ENCODE peak calls at places on chromosomes 13 and 19, in nine cellular contexts. H is ovary; V is transverse colon; Y is uterus; N is upper lobe of right lung; A is heart left ventricle; X is CD4-positive, CD25-positive, alpha-beta regulatory T cell; F is brain microvascular endothelial cell; O is cardiac muscle cell. S is an unnamed sample. For H3K27me3 and H3K36me3, the result is how much of the 10 kb centered on the place peaks cover.

GRCh38 chr19:29540128-29540527 is 14.3 kb downstream of the VSTM2B start:
- DNase-seq in Y (peak), A (peak), H (no peak), V (no peak), O (no peak), X (no peak), N (peak), F (no peak), S (no peak)

GRCh38 chr19:49264258-49264657 is 60.7 kb downstream of the SLC6A16 start:
- DNase-seq in H (no peak), Y (no peak), X (no peak), A (no peak), O (no peak), F (no peak), V (no peak), N (no peak), S (no peak)

GRCh38 chr19:49153167-49153809 is 1.9 kb downstream of the HRC start:
- DNase-seq in V (no peak), X (no peak), N (no peak), H (no peak), Y (no peak), A (peak), O (no peak), F (no peak), S (no peak)

GRCh38 chr13:32334676-32335075 is 19.4 kb downstream of the BRCA2 start:
- DNase-seq in V (no peak), F (no peak), H (no peak), A (no peak), O (no peak), Y (no peak), N (no peak), X (no peak), S (no peak)

GRCh38 chr13:92460479-92460878 is 766.1 kb upstream of the GPC6 start:
- DNase-seq in N (no peak), H (no peak), Y (no peak), X (no peak), F (no peak), A (no peak), O (no peak), V (no peak), S (no peak)

GRCh38 chr19:3398114-3398899 is 31.9 kb downstream of the NFIC start:
- DNase-seq in Y (peak), H (peak), A (peak), X (no peak), V (peak), F (no peak), N (peak), O (peak), S (no peak)

GRCh38 chr13:74761794-74762193 is 627.6 kb upstream of the KLF12 start:
- DNase-seq in O (no peak), Y (no peak), F (peak), V (no peak), H (no peak), N (no peak), X (no peak), A (no peak), S (no peak)

GRCh38 chr13:27043013-27043412 is 128.6 kb downstream of the USP12 start:
- DNase-seq in A (no peak), N (no peak), X (no peak), Y (peak), H (no peak), O (no peak), V (no peak), F (peak), S (peak)

GRCh38 chr13:45875951-45876350 is 24.4 kb upstream of the SIAH3 start:
- DNase-seq in A (no peak), N (no peak), F (no peak), O (no peak), X (no peak), H (no peak), Y (no peak), V (no peak), S (no peak)

GRCh38 chr13:52454459-52454824 is 836 bp upstream of the CKAP2 start:
- DNase-seq in H (no peak), O (peak), V (peak), Y (no peak), F (no peak), A (no peak), X (peak), N (no peak), S (no peak)

GRCh38 chr13:36712785-36713184 is 39.0 kb downstream of the SERTM1 start:
- DNase-seq in X (no peak), O (no peak), F (peak), V (no peak), H (peak), A (no peak), Y (peak), N (no peak), S (no peak)

GRCh38 chr19:10769533-10770491 is 51.9 kb downstream of the DNM2 start:
- DNase-seq in Y (peak), O (peak), V (peak), A (peak), X (peak), N (no peak), F (no peak), H (peak), S (no peak)

GRCh38 chr19:11530432-11530831 is 1.5 kb upstream of the ECSIT start:
- DNase-seq in O (peak), X (peak), F (peak), A (peak), V (peak), Y (peak), N (peak), H (peak), S (no peak)

GRCh38 chr19:13208131-13208963 is 58.1 kb downstream of the IER2 start:
- DNase-seq in O (no peak), H (peak), F (peak), X (peak), A (no peak), Y (peak), V (peak), N (peak), S (no peak)

GRCh38 chr13:101416181-101417042 is at the start of gene NALCN:
- DNase-seq in V (no peak), N (no peak), A (peak), X (no peak), F (no peak), Y (no peak), O (peak), H (no peak), S (peak)

GRCh38 chr13:98384739-98385138 is 192.2 kb downstream of the STK24 start:
- DNase-seq in V (no peak), N (no peak), Y (no peak), X (no peak), O (no peak), F (peak), H (no peak), A (no peak), S (peak)

GRCh38 chr19:47741544-47742125 is 3.7 kb upstream of the NOP53 start:
- DNase-seq in X (no peak), A (no peak), Y (no peak), O (no peak), H (no peak), V (no peak), N (no peak), F (no peak), S (no peak)

GRCh38 chr13:45659536-45659935 is 42.6 kb upstream of the CBY2 start:
- DNase-seq in Y (no peak), X (no peak), O (no peak), A (no peak), V (no peak), H (no peak), F (no peak), N (no peak), S (no peak)

GRCh38 chr19:6811906-6812305 is 39.4 kb downstream of the VAV1 start:
- DNase-seq in F (peak), A (no peak), Y (no peak), O (no peak), V (no peak), H (no peak), X (peak), N (no peak), S (no peak)

GRCh38 chr13:71801165-71801564 is 65.8 kb downstream of the DACH1 start:
- DNase-seq in F (no peak), N (no peak), A (no peak), H (no peak), O (no peak), Y (no peak), X (no peak), V (no peak), S (no peak)

GRCh38 chr13:84243340-84243739 is 361.1 kb upstream of the SLITRK1 start:
- DNase-seq in X (no peak), A (no peak), N (no peak), F (no peak), V (no peak), Y (no peak), O (no peak), H (no peak), S (no peak)

GRCh38 chr13:76955236-76955635 is 6.9 kb downstream of the ACOD1 start:
- DNase-seq in F (no peak), X (no peak), V (no peak), A (no peak), H (no peak), O (no peak), Y (no peak), N (no peak), S (no peak)

GRCh38 chr19:48624791-48625723 is 5.8 kb downstream of the SPHK2 start:
- DNase-seq in Y (no peak), H (peak), V (peak), X (no peak), A (no peak), F (no peak), O (peak), N (no peak), S (no peak)

GRCh38 chr19:28377077-28377476 is 835.9 kb downstream of the UQCRFS1 start:
- DNase-seq in H (no peak), N (no peak), O (peak), X (no peak), A (no peak), Y (no peak), V (no peak), F (no peak), S (no peak)

GRCh38 chr13:68173111-68173510 is 943.0 kb upstream of the PCDH9 start:
- DNase-seq in O (no peak), A (no peak), X (no peak), V (no peak), Y (no peak), N (no peak), F (peak), H (no peak), S (no peak)

GRCh38 chr13:112869202-112870061 is 99.6 kb upstream of the MCF2L start:
- DNase-seq in H (no peak), O (no peak), F (no peak), V (no peak), X (no peak), Y (no peak), A (no peak), N (no peak), S (no peak)

GRCh38 chr13:106466691-106467405 is 68.6 kb downstream of the EFNB2 start:
- DNase-seq in V (no peak), X (no peak), F (peak), A (no peak), O (peak), H (no peak), N (no peak), Y (no peak), S (peak)
- H3K27me3 ChIP-seq in V (under half), X (under half), F (under half), A (under half), O (under half), H (under half), N (under half), Y (under half), S (under half)

DNA sequence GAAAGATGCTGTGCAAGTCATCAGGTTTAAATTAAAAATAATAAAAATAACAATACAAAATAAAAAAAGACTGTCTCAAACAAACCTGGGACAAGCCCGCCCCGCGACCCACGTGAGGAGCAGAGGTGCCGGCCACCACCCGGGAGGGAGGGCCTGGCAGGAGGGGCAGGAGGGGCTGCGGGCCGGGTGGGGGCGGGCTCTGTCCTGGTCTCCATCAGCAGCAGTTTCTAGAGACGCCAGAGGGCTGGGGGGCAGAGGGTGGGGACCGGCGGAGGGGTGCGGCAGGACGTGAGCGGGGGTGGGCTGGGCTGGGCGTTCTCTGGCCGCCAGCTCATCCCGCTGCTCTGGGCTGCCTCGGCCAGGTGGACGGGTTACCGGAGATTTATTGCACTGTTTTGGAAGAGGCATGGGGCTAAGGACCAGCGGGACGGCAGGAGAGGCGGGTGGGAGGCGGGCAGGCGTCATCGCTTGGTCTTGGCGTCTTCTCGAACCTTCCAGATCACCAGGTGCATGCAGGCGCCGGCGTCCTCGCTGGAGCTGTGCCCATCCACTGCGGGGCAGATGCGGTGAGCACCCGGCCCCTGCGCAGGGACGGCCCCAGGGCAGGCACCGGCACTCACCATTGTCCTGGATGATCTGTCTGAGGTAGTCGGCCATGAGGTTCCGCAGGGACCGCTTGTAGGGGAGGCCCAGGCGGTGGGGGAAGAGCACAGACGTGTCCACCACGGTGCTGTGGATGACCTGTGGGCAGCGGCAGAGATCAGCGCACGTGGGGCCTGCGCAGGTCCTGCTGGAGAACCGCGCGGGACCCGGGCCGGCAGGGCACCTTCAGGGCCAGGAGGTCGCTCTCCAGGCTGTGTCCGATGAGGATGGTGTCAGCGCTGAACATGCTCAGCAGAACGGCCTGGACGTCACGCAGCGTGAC is 3.8 kb upstream of the ATP8B3 start:
- DNase-seq in A (no peak), H (no peak), V (no peak), Y (no peak), O (no peak), X (no peak), N (no peak), F (no peak), S (no peak)
- H3K36me3 ChIP-seq in A (half or more), H (under half), V (under half), Y (under half), O (under half), X (under half), N (half or more), F (under half), S (half or more)

GRCh38 chr19:41910992-41911888 is 17.0 kb downstream of the ERFL start:
- DNase-seq in A (no peak), F (no peak), V (no peak), H (no peak), Y (no peak), O (no peak), N (no peak), X (peak), S (no peak)

GRCh38 chr19:41911889-41912731 is 16.1 kb downstream of the ERFL start:
- DNase-seq in X (no peak), A (no peak), F (no peak), O (no peak), N (no peak), Y (no peak), H (no peak), V (no peak), S (no peak)

GRCh38 chr19:41909706-41910105 is 18.5 kb downstream of the ERFL start:
- DNase-seq in O (no peak), F (no peak), A (no peak), X (no peak), Y (no peak), V (no peak), H (no peak), N (no peak), S (no peak)

GRCh38 chr19:41908724-41909464 is 19.4 kb downstream of the ERFL start:
- DNase-seq in V (no peak), F (no peak), O (no peak), N (no peak), A (no peak), X (no peak), H (no peak), Y (no peak), S (no peak)

DNA sequence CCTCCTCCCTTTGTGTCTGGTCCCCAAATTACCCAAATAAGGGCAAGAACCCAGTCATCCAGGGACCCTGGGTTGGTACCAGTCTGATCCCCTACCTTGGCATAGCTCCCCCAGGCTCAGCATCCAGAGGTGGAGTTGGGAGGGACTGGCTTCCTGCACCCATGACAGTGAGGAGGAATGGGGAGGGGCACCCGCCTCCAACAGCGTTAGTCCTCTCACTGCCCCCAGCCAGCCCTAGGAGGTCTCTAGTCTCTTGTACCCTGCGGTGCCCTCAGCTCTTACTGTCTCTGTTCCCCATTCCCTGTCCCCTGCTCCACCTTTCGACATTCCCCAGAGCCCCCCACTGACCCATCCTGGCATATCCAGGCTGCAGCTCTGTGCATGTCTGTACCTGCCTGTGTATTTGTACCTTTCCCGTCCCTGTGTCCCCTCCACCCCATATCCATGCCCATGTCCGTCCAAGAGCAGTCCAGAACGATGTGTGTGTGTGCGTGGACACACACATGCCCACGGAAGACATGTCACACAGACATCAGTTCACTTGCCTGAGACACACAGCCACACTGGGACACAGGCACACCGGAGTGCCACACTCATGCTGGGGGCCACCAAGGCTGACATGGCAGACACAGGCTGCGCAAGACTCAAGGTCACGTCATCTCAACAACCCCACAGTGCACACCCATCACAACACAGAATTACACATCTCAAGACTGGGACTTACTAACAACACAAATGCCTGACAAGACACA is 17.8 kb downstream of the ERFL start:
- DNase-seq in H (no peak), N (no peak), O (no peak), A (no peak), V (no peak), Y (no peak), X (no peak), F (no peak), S (peak)
- H3K27me3 ChIP-seq in H (under half), N (under half), O (half or more), A (under half), V (under half), Y (under half), X (under half), F (under half), S (under half)

GRCh38 chr19:46320559-46320958 is 23.7 kb downstream of the HIF3A start:
- DNase-seq in A (no peak), Y (no peak), V (no peak), H (no peak), O (no peak), X (no peak), F (no peak), N (no peak), S (no peak)

GRCh38 chr19:46319620-46320019 is 22.8 kb downstream of the HIF3A start:
- DNase-seq in Y (no peak), F (no peak), N (no peak), O (no peak), V (no peak), H (no peak), X (no peak), A (no peak), S (no peak)

GRCh38 chr19:46324277-46324676 is 22.6 kb upstream of the PPP5C start:
- DNase-seq in X (no peak), O (no peak), H (no peak), V (no peak), F (no peak), N (no peak), Y (no peak), A (no peak), S (no peak)

GRCh38 chr19:46317339-46317738 is 20.5 kb downstream of the HIF3A start:
- DNase-seq in X (no peak), O (no peak), Y (no peak), A (no peak), V (no peak), H (no peak), F (no peak), N (no peak), S (no peak)

GRCh38 chr19:46321653-46322052 is 24.8 kb downstream of the HIF3A start:
- DNase-seq in O (no peak), V (no peak), Y (no peak), A (no peak), X (no peak), F (no peak), N (no peak), H (no peak), S (no peak)
- H3K36me3 ChIP-seq in O (half or more), V (under half), Y (under half), A (half or more), X (under half), F (under half), N (half or more), H (under half), S (under half)

GRCh38 chr19:41189425-41190065 is 3.5 kb upstream of the CYP2S1 start:
- DNase-seq in H (no peak), A (no peak), X (no peak), N (no peak), F (no peak), Y (no peak), V (no peak), O (peak), S (no peak)

GRCh38 chr19:41195675-41196497 is 2.9 kb downstream of the CYP2S1 start:
- DNase-seq in V (no peak), F (peak), H (no peak), Y (no peak), A (no peak), O (no peak), N (no peak), X (no peak), S (no peak)

GRCh38 chr19:41193420-41194156 is 569 bp downstream of the CYP2S1 start:
- DNase-seq in F (no peak), H (no peak), O (no peak), Y (no peak), V (no peak), X (no peak), A (peak), N (no peak), S (no peak)

GRCh38 chr19:41194157-41194552 is 1.1 kb downstream of the CYP2S1 start:
- DNase-seq in A (peak), Y (no peak), N (no peak), F (no peak), V (no peak), O (no peak), H (no peak), X (no peak), S (no peak)

GRCh38 chr19:41192574-41193419 is at the start of gene CYP2S1:
- DNase-seq in Y (no peak), H (no peak), X (peak), N (peak), F (no peak), A (peak), O (peak), V (peak), S (no peak)
- H3K27me3 ChIP-seq in Y (under half), H (under half), X (under half), N (under half), F (under half), A (under half), O (under half), V (under half), S (under half)

GRCh38 chr13:111230385-111230930 is 90.0 kb upstream of the TEX29 start:
- DNase-seq in H (no peak), N (no peak), O (peak), V (no peak), Y (no peak), A (peak), F (no peak), X (no peak), S (no peak)
- H3K36me3 ChIP-seq in H (under half), N (under half), O (under half), V (under half), Y (under half), A (half or more), F (under half), X (under half), S (half or more)

GRCh38 chr19:4969772-4970531 is 1.0 kb downstream of the KDM4B start:
- DNase-seq in H (peak), O (peak), X (peak), V (no peak), Y (no peak), F (no peak), A (no peak), N (no peak), S (no peak)

GRCh38 chr19:4970558-4971423 is 1.9 kb downstream of the KDM4B start:
- DNase-seq in V (peak), O (peak), H (peak), A (no peak), Y (no peak), X (peak), N (no peak), F (no peak), S (no peak)

GRCh38 chr19:4968462-4969291 is at the start of gene KDM4B:
- DNase-seq in Y (peak), N (peak), O (peak), H (peak), V (peak), A (peak), F (peak), X (peak), S (peak)

GRCh38 chr19:4967738-4968461 is 1.0 kb upstream of the KDM4B start:
- DNase-seq in V (no peak), A (no peak), N (no peak), X (no peak), O (no peak), F (no peak), Y (no peak), H (no peak), S (no peak)

GRCh38 chr19:4969292-4969771 is 419 bp downstream of the KDM4B start:
- DNase-seq in O (no peak), N (no peak), F (no peak), Y (no peak), A (no peak), H (peak), X (no peak), V (no peak), S (no peak)
- H3K27me3 ChIP-seq in O (under half), N (under half), F (under half), Y (under half), A (under half), H (under half), X (under half), V (under half), S (under half)